ENCODE peak calls at places on chromosomes 2 and 18, in nine cellular contexts. K is psoas muscle, A is right lobe of liver, Y is heart right ventricle, F is suprapubic skin, M is K562, O is cardiac muscle cell, J is A673, T is spleen. U is an unnamed sample.

GRCh38 chr18:75489493-75490190 is 62.1 kb upstream of the SMIM21 start:
- DNase-seq in M (no peak), T (no peak), O (no peak), F (no peak), Y (no peak), A (no peak), K (no peak), J (no peak), U (no peak)

GRCh38 chr2:61640406-61640805 is 102.2 kb upstream of the XPO1 start:
- DNase-seq in T (no peak), K (no peak), M (no peak), J (no peak), F (no peak), O (no peak), Y (no peak), A (no peak), U (no peak)

GRCh38 chr2:120910956-120911951 is 175.6 kb downstream of the GLI2 start:
- DNase-seq in M (no peak), T (no peak), A (no peak), K (no peak), J (no peak), O (no peak), Y (no peak), F (no peak), U (no peak)

GRCh38 chr2:26630669-26631360 is 10.4 kb downstream of the CIB4 start:
- DNase-seq in Y (no peak), A (no peak), M (no peak), F (no peak), O (no peak), K (no peak), T (peak; percentile 15), J (no peak), U (no peak)

GRCh38 chr2:226561962-226562361 is 237.7 kb downstream of the IRS1 start:
- DNase-seq in F (no peak), Y (no peak), J (no peak), K (no peak), M (no peak), O (peak; percentile 8), T (no peak), A (no peak), U (no peak)

GRCh38 chr2:35114765-35115164 is 1240.8 kb upstream of the CRIM1 start:
- DNase-seq in Y (no peak), A (no peak), T (no peak), M (no peak), K (no peak), J (no peak), O (peak; percentile 54), F (no peak), U (no peak)

GRCh38 chr2:37342636-37343211 is 1.7 kb upstream of the QPCT start:
- DNase-seq in Y (no peak), F (no peak), M (no peak), A (no peak), J (no peak), K (no peak), O (no peak), T (no peak), U (peak; percentile 76)

GRCh38 chr18:58048243-58048642 is 4.2 kb downstream of the NEDD4L start:
- DNase-seq in T (no peak), O (no peak), K (no peak), F (no peak), Y (no peak), J (no peak), A (no peak), M (no peak), U (no peak)

GRCh38 chr2:212628586-212628985 is 90.0 kb upstream of the ERBB4 start:
- DNase-seq in J (no peak), A (no peak), K (no peak), M (no peak), T (no peak), Y (no peak), O (no peak), F (no peak), U (no peak)

GRCh38 chr2:96374211-96374951 is 38.8 kb downstream of the NCAPH start:
- DNase-seq in T (no peak), M (no peak), K (no peak), J (peak; percentile 88), A (peak; percentile 72), F (no peak), O (peak; percentile 11), Y (peak; percentile 67), U (no peak)

GRCh38 chr2:84782717-84783442 is 98.0 kb downstream of the TRABD2A start:
- DNase-seq in A (no peak), J (no peak), K (no peak), F (no peak), T (no peak), O (no peak), Y (no peak), M (no peak), U (no peak)

GRCh38 chr2:149038442-149039212 is at the start of gene LYPD6B:
- DNase-seq in M (peak; percentile 38), F (no peak), K (no peak), T (peak; percentile 80), Y (no peak), A (no peak), J (peak; percentile 14), O (peak; percentile 66), U (no peak)

GRCh38 chr2:25373269-25373981 is 31.7 kb upstream of the DNMT3A start:
- DNase-seq in O (no peak), J (no peak), Y (no peak), K (peak; percentile 89), M (no peak), T (peak; percentile 70), F (no peak), A (peak; percentile 73), U (peak; percentile 68)

GRCh38 chr2:77296791-77297190 is 225.4 kb downstream of the LRRTM4 start:
- DNase-seq in M (no peak), T (no peak), J (no peak), O (no peak), Y (no peak), K (no peak), F (no peak), A (no peak), U (no peak)

DNA sequence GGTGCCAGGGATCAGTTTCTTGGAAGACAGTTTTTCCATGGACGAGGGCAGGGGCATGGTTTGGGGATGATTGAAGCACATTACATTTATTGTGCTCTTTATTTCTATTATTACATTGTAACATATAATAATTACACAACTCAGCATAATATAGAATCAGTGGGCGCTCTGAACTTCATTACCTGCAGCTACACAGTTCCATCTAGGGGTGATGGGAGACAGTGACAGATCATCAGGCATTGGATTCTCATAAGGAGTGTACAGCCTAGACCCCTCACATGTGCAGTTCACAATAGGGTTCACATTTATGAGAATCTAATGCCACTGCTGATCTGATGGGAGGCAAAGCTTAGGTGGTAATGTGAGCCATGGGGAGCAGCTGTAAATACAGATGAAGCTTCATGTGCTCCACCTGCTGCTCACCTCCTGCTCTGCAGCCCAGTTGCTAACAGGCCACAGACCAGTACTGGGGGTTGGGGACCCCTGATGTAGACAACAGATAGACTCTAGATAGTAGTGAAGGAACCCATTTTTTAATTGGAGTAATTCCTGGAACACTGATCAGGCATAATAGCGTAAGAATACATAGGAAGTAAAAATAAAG is 41.5 kb upstream of the MC4R start:
- DNase-seq in F (no peak), O (peak; percentile 15), T (no peak), K (no peak), Y (no peak), J (peak; percentile 14), A (no peak), M (no peak), U (peak; percentile 6)
- H3K27ac ChIP-seq in F (no peak overlapping the region), O (no peak overlapping the region), T (no peak overlapping the region), K (no peak overlapping the region), Y (no peak overlapping the region), J (no peak overlapping the region), A (no peak overlapping the region), M (no peak overlapping the region), U (no peak overlapping the region)

GRCh38 chr2:230457073-230457768 is 41.2 kb downstream of the SP100 start:
- DNase-seq in F (no peak), Y (no peak), K (no peak), A (no peak), T (no peak), J (no peak), O (no peak), M (no peak), U (no peak)
- H3K27me3 ChIP-seq in F (no peaks in the 10 kb centered on the region), Y (no peaks in the 10 kb centered on the region), K (no peaks in the 10 kb centered on the region), A (no peaks in the 10 kb centered on the region), T (no peaks in the 10 kb centered on the region), J (no peaks in the 10 kb centered on the region), O (no peaks in the 10 kb centered on the region), M (no peaks in the 10 kb centered on the region), U (no peaks in the 10 kb centered on the region)

GRCh38 chr2:119435148-119435952 is 3.7 kb downstream of the TMEM37 start:
- DNase-seq in T (no peak), A (no peak), K (no peak), O (no peak), Y (no peak), M (no peak), F (no peak), J (no peak), U (peak; percentile 24)

GRCh38 chr2:119434664-119435063 is 3.0 kb downstream of the TMEM37 start:
- DNase-seq in A (no peak), M (no peak), J (no peak), O (no peak), K (no peak), T (no peak), Y (no peak), F (no peak), U (no peak)

GRCh38 chr2:119431976-119432881 is 575 bp downstream of the TMEM37 start:
- DNase-seq in Y (no peak), M (no peak), O (no peak), F (no peak), J (peak; percentile 92), K (no peak), A (peak; percentile 59), T (no peak), U (peak; percentile 34)

GRCh38 chr2:119432882-119433522 is 1.3 kb downstream of the TMEM37 start:
- DNase-seq in Y (no peak), M (no peak), A (no peak), K (no peak), J (no peak), F (no peak), O (no peak), T (no peak), U (no peak)

DNA sequence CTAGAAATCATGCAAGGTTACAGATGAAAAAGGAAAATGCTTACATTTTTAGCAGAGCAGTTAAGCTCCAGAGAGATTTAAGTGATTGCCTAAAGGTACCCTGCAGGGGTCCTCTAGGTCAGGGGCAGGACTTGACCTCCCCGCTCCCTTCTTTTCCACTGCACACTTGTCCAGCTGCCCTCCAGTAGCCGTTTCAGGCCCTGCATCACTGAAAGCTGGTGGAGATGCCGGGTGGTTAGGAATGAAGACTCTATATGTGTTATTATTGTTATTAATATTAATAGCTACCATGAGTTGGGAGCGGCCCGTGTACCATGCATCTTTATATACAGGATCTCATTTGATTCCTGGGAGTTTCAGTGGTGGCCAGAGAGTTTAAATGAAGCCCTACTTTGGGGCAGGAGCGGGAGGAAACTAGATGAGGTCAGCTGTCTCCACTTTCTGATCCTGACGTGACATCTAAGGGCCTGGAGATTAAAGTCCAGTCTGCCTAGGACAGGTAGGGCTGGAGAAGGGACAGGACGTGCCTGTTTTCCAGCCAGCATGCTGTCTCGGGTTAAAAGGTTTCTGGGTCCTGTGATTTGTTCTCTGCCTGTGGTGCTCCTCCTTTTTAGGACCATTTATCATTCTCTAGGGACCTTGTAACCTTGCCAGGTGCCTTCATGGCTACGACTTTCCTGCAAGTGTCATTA is 2.1 kb downstream of the TMEM37 start:
- DNase-seq in O (no peak), A (peak; percentile 57), M (no peak), K (no peak), T (no peak), F (no peak), J (no peak), Y (no peak), U (no peak)
- H3K4me3 ChIP-seq in O (no peak overlapping the region), A (peak overlapping the region; percentile 80), M (no peak overlapping the region), K (no peak overlapping the region), T (peak overlapping the region; percentile 59), F (no peak overlapping the region), J (no peak overlapping the region), Y (no peak overlapping the region), U (no peak overlapping the region)

GRCh38 chr18:34837769-34838194 is 127.7 kb downstream of the DTNA start:
- DNase-seq in K (peak; percentile 54), A (no peak), J (no peak), T (no peak), O (no peak), M (no peak), F (no peak), Y (peak; percentile 14), U (no peak)
- H3K27ac ChIP-seq in K (peak overlapping the region; percentile 84), A (no peak overlapping the region), J (no peak overlapping the region), T (no peak overlapping the region), O (no peak overlapping the region), M (no peak overlapping the region), F (peak overlapping the region; percentile 61), Y (peak overlapping the region; percentile 58), U (no peak overlapping the region)